ENCODE peak calls at places on chromosomes 12 and 14, in seven cellular contexts. O is keratinocyte, Z is endothelial cell of umbilical vein, F is neural progenitor cell, M is fibroblast of lung, B is HCT116, U is HepG2. E is an unnamed sample.

GRCh38 chr14:75246546-75247285 is 31.9 kb upstream of the FOS start:
- DNase-seq in U (no peak), O (no peak), B (no peak), M (no peak), F (no peak), Z (no peak), E (no peak)

GRCh38 chr12:10331642-10332239 is 24.1 kb downstream of the KLRD1 start:
- DNase-seq in O (no peak), U (peak; percentile 49), F (peak; percentile 72), Z (peak; percentile 62), M (peak; percentile 76), B (peak; percentile 56), E (peak; percentile 16)

GRCh38 chr14:25298238-25298637 is 248.3 kb upstream of the STXBP6 start:
- DNase-seq in Z (no peak), B (no peak), M (no peak), F (no peak), U (no peak), O (no peak), E (no peak)

GRCh38 chr12:116520801-116521471 is 38.2 kb upstream of the MAP1LC3B2 start:
- DNase-seq in Z (peak; percentile 29), U (no peak), O (no peak), F (no peak), M (peak; percentile 28), B (no peak), E (peak; percentile 52)

GRCh38 chr14:56120091-56120632 is 2.0 kb downstream of the PELI2 start:
- DNase-seq in F (peak; percentile 45), U (no peak), Z (peak; percentile 65), O (no peak), B (no peak), M (peak; percentile 70), E (no peak)

GRCh38 chr14:71371711-71372396 is 464.6 kb downstream of the PCNX1 start:
- DNase-seq in O (peak; percentile 63), M (peak; percentile 60), F (no peak), B (no peak), U (no peak), Z (peak; percentile 80), E (no peak)

GRCh38 chr14:103746706-103747105 is 31.1 kb downstream of the ZFYVE21 start:
- DNase-seq in M (no peak), O (no peak), U (no peak), Z (no peak), F (no peak), B (no peak), E (no peak)

GRCh38 chr12:115388139-115388538 is 704.2 kb upstream of the TBX3 start:
- DNase-seq in M (no peak), F (no peak), B (no peak), Z (no peak), U (no peak), O (no peak), E (no peak)

GRCh38 chr12:131694116-131694838 is 16.6 kb upstream of the SFSWAP start:
- DNase-seq in O (no peak), F (no peak), U (no peak), B (no peak), M (no peak), Z (no peak), E (no peak)

GRCh38 chr14:92277031-92277430 is 45.9 kb upstream of the SLC24A4 start:
- DNase-seq in Z (no peak), M (no peak), O (no peak), B (no peak), F (no peak), U (no peak), E (no peak)

GRCh38 chr12:108637222-108637621 is 3.5 kb upstream of the SELPLG start:
- DNase-seq in M (no peak), Z (no peak), U (no peak), F (no peak), O (no peak), B (no peak), E (no peak)

GRCh38 chr14:103801459-103801858 is 45.9 kb downstream of the PPP1R13B start:
- DNase-seq in Z (no peak), F (no peak), U (peak; percentile 37), O (peak; percentile 70), M (peak; percentile 53), B (no peak), E (peak; percentile 97)

GRCh38 chr12:56479625-56480024 is 8.3 kb downstream of the GLS2 start:
- DNase-seq in O (no peak), B (no peak), F (no peak), Z (no peak), U (no peak), M (no peak), E (no peak)

GRCh38 chr12:46560078-46560477 is 187.5 kb upstream of the SLC38A2 start:
- DNase-seq in Z (no peak), B (no peak), O (no peak), U (peak; percentile 15), M (no peak), F (no peak), E (no peak)

GRCh38 chr12:17691369-17691768 is 398.6 kb downstream of the RERGL start:
- DNase-seq in M (no peak), Z (no peak), O (no peak), B (no peak), F (no peak), U (no peak), E (no peak)

GRCh38 chr12:646303-647038 is 16.8 kb downstream of the NINJ2 start:
- DNase-seq in Z (peak; percentile 90), F (no peak), O (no peak), U (peak; percentile 95), M (no peak), B (no peak), E (no peak)

GRCh38 chr12:647039-647712 is 16.1 kb downstream of the NINJ2 start:
- DNase-seq in Z (no peak), F (no peak), U (no peak), M (no peak), B (no peak), O (no peak), E (no peak)

GRCh38 chr12:644293-644639 is 19.0 kb downstream of the NINJ2 start:
- DNase-seq in O (no peak), M (no peak), B (no peak), U (no peak), F (no peak), Z (no peak), E (no peak)

GRCh38 chr12:644818-645552 is 18.3 kb downstream of the NINJ2 start:
- DNase-seq in O (no peak), B (no peak), F (no peak), M (peak; percentile 30), U (no peak), Z (no peak), E (no peak)

DNA sequence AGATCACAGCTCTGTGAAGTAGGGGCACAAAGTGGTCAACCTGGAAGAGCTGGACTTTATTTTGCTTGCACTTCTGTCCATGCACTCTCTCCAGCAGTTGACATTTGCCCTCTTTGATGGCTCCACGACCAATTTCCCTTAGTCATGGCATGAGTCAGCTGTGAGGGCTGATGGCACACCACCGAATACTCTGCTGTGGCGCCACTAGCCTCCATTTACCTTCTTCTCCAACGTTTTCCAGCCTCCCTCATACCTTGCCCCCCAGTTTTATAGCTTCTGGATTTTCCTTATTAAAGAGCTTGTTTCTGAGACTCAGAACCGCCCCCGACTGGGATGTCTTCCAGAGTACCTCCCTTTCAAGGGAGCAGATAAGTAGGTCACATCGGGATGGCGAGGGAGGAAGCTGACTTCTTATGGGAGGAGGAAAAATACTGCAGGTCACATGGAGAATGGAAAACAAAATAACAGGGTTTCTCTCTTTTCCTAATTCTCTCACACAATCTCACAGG is 17.6 kb downstream of the NINJ2 start:
- DNase-seq in U (peak; percentile 79), O (no peak), F (no peak), M (peak; percentile 63), B (no peak), Z (peak; percentile 81), E (no peak)
- H3K9ac ChIP-seq in U (peak overlapping the region; percentile 67), O (no peak overlapping the region), F (no peak overlapping the region), M (no peak overlapping the region), B (no peak overlapping the region), Z (peak overlapping the region; percentile 33), E (no peak overlapping the region)

GRCh38 chr12:47841506-47841905 is 21.8 kb upstream of the HDAC7 start:
- DNase-seq in M (peak; percentile 66), U (no peak), B (no peak), Z (peak; percentile 19), F (no peak), O (no peak), E (no peak)

GRCh38 chr12:47840571-47840970 is 20.9 kb upstream of the HDAC7 start:
- DNase-seq in M (no peak), B (no peak), U (no peak), F (no peak), Z (no peak), O (no peak), E (no peak)

GRCh38 chr12:47838286-47838931 is 18.7 kb upstream of the HDAC7 start:
- DNase-seq in B (peak; percentile 44), F (peak; percentile 69), O (no peak), Z (peak; percentile 41), M (peak; percentile 53), U (peak; percentile 26), E (no peak)

GRCh38 chr12:47837190-47838171 is 17.8 kb upstream of the HDAC7 start:
- DNase-seq in M (peak; percentile 75), Z (peak; percentile 70), O (no peak), U (peak; percentile 54), F (peak; percentile 78), B (peak; percentile 66), E (no peak)

GRCh38 chr12:47839214-47839613 is 19.5 kb upstream of the HDAC7 start:
- DNase-seq in U (no peak), B (no peak), O (no peak), Z (no peak), F (no peak), M (no peak), E (no peak)
- H3K27ac ChIP-seq in U (no peak overlapping the region), B (no peak overlapping the region), O (no peak overlapping the region), Z (no peak overlapping the region), F (no peak overlapping the region), M (no peak overlapping the region), E (no peak overlapping the region)

GRCh38 chr14:36666416-36667206 is 5.0 kb downstream of the PAX9 start:
- DNase-seq in M (no peak), U (no peak), B (no peak), Z (no peak), O (no peak), F (peak; percentile 75), E (no peak)
- TF ChIP-seq EZH2 in M (peak; percentile 81), U (no peak), B (no peak), Z (peak; percentile 83), O (no peak), F (peak; percentile 95), E (no peak)

GRCh38 chr12:128783129-128783574 is 40.6 kb downstream of the SLC15A4 start:
- DNase-seq in U (no peak), B (no peak), M (no peak), F (no peak), Z (no peak), O (no peak), E (no peak)
- H3K9ac ChIP-seq in U (no peak overlapping the region), B (no peak overlapping the region), M (no peak overlapping the region), F (no peak overlapping the region), Z (no peak overlapping the region), O (no peak overlapping the region), E (no peak overlapping the region)